ENCODE peak calls at places on chromosomes 12 and 14, in nine cellular contexts. O is endodermal cell, X is esophagus squamous epithelium, W is cardiac fibroblast, T is kidney, Y is astrocyte of the cerebellum, P is astrocyte of the spinal cord, E is body of pancreas, G is A549. L is an unnamed sample.

GRCh38 chr14:94653321-94653720 is 41.1 kb downstream of the SERPINA3 start:
- DNase-seq in T (no peak), X (no peak), W (no peak), G (no peak), P (no peak), Y (no peak), E (no peak), O (no peak), L (no peak)

GRCh38 chr14:54322668-54323380 is 74.0 kb upstream of the CDKN3 start:
- DNase-seq in G (no peak), W (no peak), T (no peak), E (no peak), P (no peak), O (no peak), X (no peak), Y (no peak), L (no peak)

GRCh38 chr14:21026988-21027315 is 2.1 kb upstream of the NDRG2 start:
- DNase-seq in O (peak; percentile 51), W (no peak), E (no peak), X (no peak), P (no peak), Y (no peak), G (no peak), T (no peak), L (no peak)

GRCh38 chr14:68881396-68881795 is 88.5 kb upstream of the ZFP36L1 start:
- DNase-seq in Y (no peak), T (no peak), O (no peak), W (no peak), X (no peak), G (no peak), P (no peak), E (no peak), L (no peak)

GRCh38 chr12:58359084-58359483 is 417.7 kb downstream of the ATP23 start:
- DNase-seq in Y (no peak), P (no peak), W (no peak), X (no peak), T (peak; percentile 72), E (no peak), O (no peak), G (no peak), L (no peak)

GRCh38 chr12:116620801-116621593 is 61.8 kb downstream of the MAP1LC3B2 start:
- DNase-seq in Y (no peak), O (no peak), W (no peak), X (no peak), P (no peak), G (no peak), E (no peak), T (no peak), L (no peak)

GRCh38 chr12:47303207-47303606 is 223.4 kb upstream of the AMIGO2 start:
- DNase-seq in T (no peak), P (peak; percentile 58), G (no peak), E (no peak), Y (no peak), O (no peak), X (no peak), W (peak; percentile 50), L (no peak)

GRCh38 chr12:43098078-43098477 is 453.9 kb downstream of the ADAMTS20 start:
- DNase-seq in G (no peak), Y (no peak), O (no peak), W (no peak), X (no peak), P (no peak), T (no peak), E (no peak), L (no peak)

GRCh38 chr12:41932470-41932991 is 212.1 kb downstream of the GXYLT1 start:
- DNase-seq in W (peak; percentile 9), P (peak; percentile 33), O (peak; percentile 89), E (peak; percentile 67), G (no peak), X (peak; percentile 27), Y (no peak), T (peak; percentile 92), L (peak; percentile 46)

GRCh38 chr14:104304451-104305351 is 166.3 kb downstream of the KIF26A start:
- DNase-seq in W (no peak), O (no peak), E (no peak), P (no peak), G (no peak), Y (no peak), T (peak; percentile 61), X (no peak), L (no peak)

GRCh38 chr12:50419112-50419909 is 18.6 kb downstream of the LARP4 start:
- DNase-seq in O (no peak), T (no peak), X (no peak), G (no peak), P (no peak), E (no peak), Y (no peak), W (no peak), L (no peak)

GRCh38 chr12:107822356-107822755 is 47.9 kb downstream of the ASCL4 start:
- DNase-seq in O (peak; percentile 81), E (no peak), X (no peak), G (no peak), Y (no peak), T (no peak), W (no peak), P (no peak), L (no peak)

GRCh38 chr14:80621701-80622100 is 319.8 kb downstream of the CEP128 start:
- DNase-seq in P (peak; percentile 52), X (no peak), W (peak; percentile 88), Y (no peak), T (no peak), E (no peak), G (no peak), O (no peak), L (no peak)

GRCh38 chr14:102594514-102595175 is 2.2 kb downstream of the RCOR1 start:
- DNase-seq in X (no peak), P (peak; percentile 60), E (peak; percentile 79), T (no peak), O (peak; percentile 85), G (peak; percentile 93), W (peak; percentile 72), Y (peak; percentile 37), L (peak; percentile 49)
- TF ChIP-seq CTCF in X (peak; percentile 93), P (peak; percentile 90), E (peak; percentile 86), T (peak; percentile 67), O (peak; percentile 92), G (peak; percentile 60), W (peak; percentile 92), Y (peak; percentile 94), L (peak; percentile 89)

GRCh38 chr12:89347325-89347829 is 4.9 kb downstream of the DUSP6 start:
- DNase-seq in G (no peak), P (no peak), Y (no peak), E (no peak), W (no peak), T (no peak), X (no peak), O (no peak), L (no peak)
- H3K4me3 ChIP-seq in G (no peak overlapping the region), P (no peak overlapping the region), Y (no peak overlapping the region), E (no peak overlapping the region), W (no peak overlapping the region), T (peak overlapping the region; percentile 30), X (no peak overlapping the region), O (peak overlapping the region; percentile 72), L (no peak overlapping the region)

GRCh38 chr12:124856132-124856841 is 7.4 kb downstream of the SCARB1 start:
- DNase-seq in T (no peak), X (no peak), G (no peak), Y (no peak), W (no peak), E (no peak), O (no peak), P (no peak), L (no peak)
- TF ChIP-seq CTCF in T (no peak), X (no peak), G (no peak), Y (no peak), W (no peak), E (no peak), O (peak; percentile 35), P (peak; percentile 27), L (peak; percentile 35)

GRCh38 chr12:131104464-131105350 is 151.0 kb downstream of the ADGRD1 start:
- DNase-seq in X (no peak), G (peak; percentile 77), W (peak; percentile 59), O (peak; percentile 98), P (peak; percentile 5), Y (peak; percentile 4), T (peak; percentile 95), E (peak; percentile 86), L (peak; percentile 70)

GRCh38 chr12:131103614-131104463 is 150.1 kb downstream of the ADGRD1 start:
- DNase-seq in Y (no peak), P (no peak), E (no peak), T (peak; percentile 71), G (no peak), O (peak; percentile 54), W (no peak), X (no peak), L (no peak)

GRCh38 chr12:131105351-131105735 is 151.6 kb downstream of the ADGRD1 start:
- DNase-seq in X (no peak), E (no peak), Y (no peak), O (no peak), P (no peak), T (no peak), G (no peak), W (no peak), L (no peak)

GRCh38 chr12:131106542-131106941 is 152.8 kb downstream of the ADGRD1 start:
- DNase-seq in E (no peak), X (no peak), W (no peak), T (no peak), O (peak; percentile 39), G (no peak), P (no peak), Y (no peak), L (no peak)

GRCh38 chr12:131105736-131106356 is 152.1 kb downstream of the ADGRD1 start:
- DNase-seq in T (peak; percentile 68), G (no peak), X (no peak), Y (no peak), W (no peak), O (peak; percentile 41), E (no peak), P (no peak), L (no peak)
- H3K4me3 ChIP-seq in T (no peak overlapping the region), G (no peak overlapping the region), X (no peak overlapping the region), Y (no peak overlapping the region), W (no peak overlapping the region), O (no peak overlapping the region), E (no peak overlapping the region), P (no peak overlapping the region), L (no peak overlapping the region)

DNA sequence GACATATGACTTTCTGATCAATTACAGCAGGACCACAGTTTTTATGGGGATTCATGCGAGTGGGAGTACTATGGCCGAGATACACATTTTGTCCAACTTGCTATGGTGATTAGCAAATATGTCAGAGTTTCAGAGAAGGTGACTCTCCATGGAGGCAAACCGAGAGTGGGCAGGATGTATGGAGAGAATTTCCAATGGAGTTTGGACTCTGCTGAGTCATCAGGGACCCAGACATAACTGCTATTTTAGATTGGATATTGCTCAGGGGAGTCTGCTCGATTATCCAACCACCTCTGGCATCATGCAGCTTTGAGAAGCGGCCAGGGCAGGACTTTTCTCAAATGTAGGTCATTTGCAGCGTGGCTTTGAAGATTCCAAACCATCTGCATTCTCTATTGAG is 9.5 kb upstream of the GSG1 start:
- DNase-seq in Y (no peak), T (no peak), X (no peak), G (no peak), E (no peak), W (no peak), P (no peak), O (no peak), L (no peak)
- TF ChIP-seq CTCF in Y (no peak), T (no peak), X (no peak), G (no peak), E (no peak), W (no peak), P (no peak), O (no peak), L (no peak)